ENCODE peak calls at places on chromosomes 13 and 19, in nine cellular contexts. Q, L, T, N, C, E, D, H and X are unnamed samples.

GRCh38 chr19:55276720-55277430 is 3.0 kb downstream of the HSPBP1 start:
- DNase-seq in H (no peak), L (no peak), E (no peak), N (no peak), T (no peak), C (no peak), D (no peak), Q (no peak), X (no peak)

GRCh38 chr19:52138614-52139290 is 986 bp downstream of the ZNF616 start:
- DNase-seq in N (peak; percentile 44), E (no peak), C (peak; percentile 12), H (peak; percentile 69), Q (peak; percentile 13), D (no peak), T (peak; percentile 19), L (peak; percentile 63), X (no peak)

GRCh38 chr13:46143239-46143701 is 38.4 kb upstream of the CPB2 start:
- DNase-seq in T (no peak), H (no peak), E (no peak), Q (no peak), L (no peak), N (no peak), C (no peak), D (no peak), X (no peak)

GRCh38 chr19:13094771-13095392 is 7.8 kb downstream of the LYL1 start:
- DNase-seq in D (peak; percentile 65), L (peak; percentile 78), T (no peak), C (no peak), H (no peak), E (no peak), N (peak; percentile 36), Q (no peak), X (no peak)

GRCh38 chr13:110856941-110857835 is 57.7 kb downstream of the ANKRD10 start:
- DNase-seq in N (no peak), T (no peak), L (no peak), H (no peak), E (no peak), Q (no peak), C (no peak), D (no peak), X (no peak)

GRCh38 chr19:42942187-42942789 is 5.3 kb upstream of the PSG7 start:
- DNase-seq in C (no peak), L (no peak), H (no peak), Q (no peak), N (no peak), D (no peak), E (no peak), T (no peak), X (no peak)

GRCh38 chr19:35114656-35115537 is 726 bp upstream of the FXYD3 start:
- DNase-seq in N (peak; percentile 81), L (peak; percentile 92), C (peak; percentile 75), D (peak; percentile 67), Q (no peak), H (no peak), E (peak; percentile 60), T (no peak), X (no peak)

GRCh38 chr19:5484398-5485285 is 29.4 kb downstream of the ZNRF4 start:
- DNase-seq in N (no peak), Q (no peak), H (peak; percentile 66), D (no peak), L (peak; percentile 71), E (no peak), T (no peak), C (no peak), X (no peak)

GRCh38 chr19:3179739-3180293 is 1.2 kb downstream of the S1PR4 start:
- DNase-seq in D (no peak), N (peak; percentile 55), C (peak; percentile 53), E (no peak), Q (no peak), H (no peak), T (no peak), L (no peak), X (no peak)